ENCODE peak calls at places on chromosomes 13 and 19, in four cellular contexts. One of them, this sample, is unnamed.

GRCh38 chr19:38707512-38708114 is 36.7 kb downstream of the CAPN12 start:
- DNase-seq in heart right ventricle: peak; percentile 84
- DNase-seq in thoracic aorta: no peak
- DNase-seq in CD4-positive, CD25-positive, alpha-beta regulatory T cell: no peak
- DNase-seq in this sample: no peak

GRCh38 chr13:106047859-106048258 is 487.6 kb downstream of the EFNB2 start:
- DNase-seq in heart right ventricle: no peak
- DNase-seq in thoracic aorta: no peak
- DNase-seq in CD4-positive, CD25-positive, alpha-beta regulatory T cell: no peak
- DNase-seq in this sample: no peak

GRCh38 chr19:54422136-54422535 is 6.9 kb downstream of the TTYH1 start:
- DNase-seq in heart right ventricle: no peak
- DNase-seq in thoracic aorta: no peak
- DNase-seq in CD4-positive, CD25-positive, alpha-beta regulatory T cell: no peak
- DNase-seq in this sample: no peak

GRCh38 chr19:14943601-14944000 is 2.3 kb downstream of the OR7C2 start:
- DNase-seq in heart right ventricle: no peak
- DNase-seq in thoracic aorta: no peak
- DNase-seq in CD4-positive, CD25-positive, alpha-beta regulatory T cell: no peak
- DNase-seq in this sample: peak; percentile 20

GRCh38 chr13:41179593-41180250 is 14.6 kb downstream of the KBTBD7 start:
- DNase-seq in heart right ventricle: no peak
- DNase-seq in thoracic aorta: no peak
- DNase-seq in CD4-positive, CD25-positive, alpha-beta regulatory T cell: no peak
- DNase-seq in this sample: no peak

GRCh38 chr13:62293081-62293480 is 877.4 kb upstream of the PCDH20 start:
- DNase-seq in heart right ventricle: no peak
- DNase-seq in thoracic aorta: no peak
- DNase-seq in CD4-positive, CD25-positive, alpha-beta regulatory T cell: no peak
- DNase-seq in this sample: no peak

GRCh38 chr13:104953588-104953987 is 1581.9 kb downstream of the EFNB2 start:
- DNase-seq in heart right ventricle: no peak
- DNase-seq in thoracic aorta: no peak
- DNase-seq in CD4-positive, CD25-positive, alpha-beta regulatory T cell: no peak
- DNase-seq in this sample: no peak

GRCh38 chr19:7851623-7852500 is 21.8 kb downstream of the EVI5L start:
- DNase-seq in heart right ventricle: no peak
- DNase-seq in thoracic aorta: no peak
- DNase-seq in CD4-positive, CD25-positive, alpha-beta regulatory T cell: no peak
- DNase-seq in this sample: no peak

GRCh38 chr19:33110201-33110910 is 21.6 kb upstream of the WDR88 start:
- DNase-seq in heart right ventricle: no peak
- DNase-seq in thoracic aorta: no peak
- DNase-seq in CD4-positive, CD25-positive, alpha-beta regulatory T cell: no peak
- DNase-seq in this sample: no peak

GRCh38 chr19:43207991-43208390 is 2.6 kb upstream of the PSG4 start:
- DNase-seq in heart right ventricle: no peak
- DNase-seq in thoracic aorta: no peak
- DNase-seq in CD4-positive, CD25-positive, alpha-beta regulatory T cell: no peak
- DNase-seq in this sample: no peak

GRCh38 chr13:105991622-105992254 is 543.7 kb downstream of the EFNB2 start:
- DNase-seq in heart right ventricle: no peak
- DNase-seq in thoracic aorta: no peak
- DNase-seq in CD4-positive, CD25-positive, alpha-beta regulatory T cell: no peak
- DNase-seq in this sample: no peak

GRCh38 chr19:33947565-33947964 is 150.9 kb downstream of the KCTD15 start:
- DNase-seq in heart right ventricle: no peak
- DNase-seq in thoracic aorta: no peak
- DNase-seq in CD4-positive, CD25-positive, alpha-beta regulatory T cell: no peak
- DNase-seq in this sample: no peak

GRCh38 chr13:83065136-83065535 is 817.1 kb downstream of the SLITRK1 start:
- DNase-seq in heart right ventricle: no peak
- DNase-seq in thoracic aorta: peak; percentile 53
- DNase-seq in CD4-positive, CD25-positive, alpha-beta regulatory T cell: no peak
- DNase-seq in this sample: no peak

GRCh38 chr13:47672982-47673670 is 327.9 kb downstream of the SUCLA2 start:
- DNase-seq in heart right ventricle: no peak
- DNase-seq in thoracic aorta: no peak
- DNase-seq in CD4-positive, CD25-positive, alpha-beta regulatory T cell: no peak
- DNase-seq in this sample: no peak

GRCh38 chr19:2561895-2562294 is 86.0 kb downstream of the GADD45B start:
- DNase-seq in heart right ventricle: no peak
- DNase-seq in thoracic aorta: no peak
- DNase-seq in CD4-positive, CD25-positive, alpha-beta regulatory T cell: peak; percentile 71
- DNase-seq in this sample: peak; percentile 73

GRCh38 chr13:51797664-51798488 is 6.1 kb downstream of the DHRS12 start:
- DNase-seq in heart right ventricle: no peak
- DNase-seq in thoracic aorta: no peak
- DNase-seq in CD4-positive, CD25-positive, alpha-beta regulatory T cell: peak; percentile 71
- DNase-seq in this sample: peak; percentile 41

GRCh38 chr13:76917096-76917495 is 30.9 kb upstream of the KCTD12 start:
- DNase-seq in heart right ventricle: no peak
- DNase-seq in thoracic aorta: no peak
- DNase-seq in CD4-positive, CD25-positive, alpha-beta regulatory T cell: no peak
- DNase-seq in this sample: no peak

GRCh38 chr19:42282036-42282762 is 13.1 kb downstream of the CIC start:
- DNase-seq in heart right ventricle: peak; percentile 29
- DNase-seq in thoracic aorta: no peak
- DNase-seq in CD4-positive, CD25-positive, alpha-beta regulatory T cell: no peak
- DNase-seq in this sample: peak; percentile 5

GRCh38 chr19:3087769-3088168 is 6.4 kb upstream of the GNA11 start:
- DNase-seq in heart right ventricle: no peak
- DNase-seq in thoracic aorta: no peak
- DNase-seq in CD4-positive, CD25-positive, alpha-beta regulatory T cell: no peak
- DNase-seq in this sample: no peak

GRCh38 chr19:49786432-49786831 is 19.6 kb downstream of the AP2A1 start:
- DNase-seq in heart right ventricle: no peak
- DNase-seq in thoracic aorta: no peak
- DNase-seq in CD4-positive, CD25-positive, alpha-beta regulatory T cell: no peak
- DNase-seq in this sample: no peak

GRCh38 chr13:30829145-30829544 is 76.9 kb upstream of the MEDAG start:
- DNase-seq in heart right ventricle: no peak
- DNase-seq in thoracic aorta: no peak
- DNase-seq in CD4-positive, CD25-positive, alpha-beta regulatory T cell: no peak
- DNase-seq in this sample: no peak

GRCh38 chr13:73287871-73288270 is 229.1 kb downstream of the KLF5 start:
- DNase-seq in heart right ventricle: no peak
- DNase-seq in thoracic aorta: no peak
- DNase-seq in CD4-positive, CD25-positive, alpha-beta regulatory T cell: no peak
- DNase-seq in this sample: no peak

GRCh38 chr13:40206241-40207109 is 460.0 kb downstream of the FOXO1 start:
- DNase-seq in heart right ventricle: no peak
- DNase-seq in thoracic aorta: no peak
- DNase-seq in CD4-positive, CD25-positive, alpha-beta regulatory T cell: peak; percentile 76
- DNase-seq in this sample: no peak

GRCh38 chr13:25375727-25376358 is 4.1 kb downstream of the ATP8A2 start:
- DNase-seq in heart right ventricle: peak; percentile 13
- DNase-seq in thoracic aorta: no peak
- DNase-seq in CD4-positive, CD25-positive, alpha-beta regulatory T cell: peak; percentile 43
- DNase-seq in this sample: peak; percentile 8

GRCh38 chr13:102170295-102170694 is 231.6 kb downstream of the FGF14 start:
- DNase-seq in heart right ventricle: no peak
- DNase-seq in thoracic aorta: no peak
- DNase-seq in CD4-positive, CD25-positive, alpha-beta regulatory T cell: no peak
- DNase-seq in this sample: no peak

GRCh38 chr19:58386166-58386575 is 898 bp upstream of the RPS5 start:
- DNase-seq in heart right ventricle: no peak
- DNase-seq in thoracic aorta: no peak
- DNase-seq in CD4-positive, CD25-positive, alpha-beta regulatory T cell: no peak
- DNase-seq in this sample: peak; percentile 23

GRCh38 chr19:45340232-45340898 is at the start of gene KLC3:
- DNase-seq in heart right ventricle: no peak
- DNase-seq in thoracic aorta: no peak
- DNase-seq in CD4-positive, CD25-positive, alpha-beta regulatory T cell: peak; percentile 11
- DNase-seq in this sample: peak; percentile 66

DNA sequence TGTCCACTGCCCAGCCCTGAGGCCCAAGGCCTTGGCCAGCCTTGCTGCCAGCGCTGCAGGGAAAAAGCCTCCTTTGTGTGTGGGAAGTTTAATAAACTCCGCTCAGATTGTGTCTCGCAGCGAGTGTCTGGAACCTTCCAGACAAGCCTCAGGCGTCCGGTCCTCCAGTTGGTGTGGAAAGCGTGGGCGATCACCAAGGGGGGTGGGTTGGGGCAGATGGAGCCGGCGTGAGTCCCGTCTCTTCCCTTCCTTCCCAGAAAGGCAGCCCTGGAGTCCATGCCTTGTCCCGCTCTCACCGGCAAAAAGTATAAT is 4.6 kb downstream of the STK11 start:
- DNase-seq in heart right ventricle: no peak
- DNase-seq in thoracic aorta: no peak
- DNase-seq in CD4-positive, CD25-positive, alpha-beta regulatory T cell: no peak
- DNase-seq in this sample: no peak
- H3K4me1 ChIP-seq in heart right ventricle: peaks cover 76% of the 10 kb centered on the region
- H3K4me1 ChIP-seq in thoracic aorta: peaks cover 41% of the 10 kb centered on the region
- H3K4me1 ChIP-seq in CD4-positive, CD25-positive, alpha-beta regulatory T cell: peaks cover 69% of the 10 kb centered on the region
- H3K4me1 ChIP-seq in this sample: peaks cover 30% of the 10 kb centered on the region

GRCh38 chr13:44453881-44454280 is 80.3 kb downstream of the SERP2 start:
- DNase-seq in heart right ventricle: no peak
- DNase-seq in thoracic aorta: no peak
- DNase-seq in CD4-positive, CD25-positive, alpha-beta regulatory T cell: no peak
- DNase-seq in this sample: no peak
- H3K4me3 ChIP-seq in heart right ventricle: no peak overlapping the region
- H3K4me3 ChIP-seq in thoracic aorta: no peak overlapping the region
- H3K4me3 ChIP-seq in CD4-positive, CD25-positive, alpha-beta regulatory T cell: no peak overlapping the region
- H3K4me3 ChIP-seq in this sample: no peak overlapping the region

GRCh38 chr13:69180025-69180424 is 927.6 kb upstream of the ATXN8OS start:
- DNase-seq in heart right ventricle: no peak
- DNase-seq in thoracic aorta: no peak
- DNase-seq in CD4-positive, CD25-positive, alpha-beta regulatory T cell: no peak
- DNase-seq in this sample: no peak
- H3K27ac ChIP-seq in heart right ventricle: no peak overlapping the region
- H3K27ac ChIP-seq in thoracic aorta: no peak overlapping the region
- H3K27ac ChIP-seq in CD4-positive, CD25-positive, alpha-beta regulatory T cell: no peak overlapping the region
- H3K27ac ChIP-seq in this sample: no peak overlapping the region

GRCh38 chr19:1132625-1133383 is 29.0 kb downstream of the GPX4 start:
- DNase-seq in heart right ventricle: no peak
- DNase-seq in thoracic aorta: no peak
- DNase-seq in CD4-positive, CD25-positive, alpha-beta regulatory T cell: peak; percentile 24
- DNase-seq in this sample: peak; percentile 28
- H3K4me1 ChIP-seq in heart right ventricle: peaks cover 75% of the 10 kb centered on the region
- H3K4me1 ChIP-seq in thoracic aorta: peaks cover 47% of the 10 kb centered on the region
- H3K4me1 ChIP-seq in CD4-positive, CD25-positive, alpha-beta regulatory T cell: peaks cover 55% of the 10 kb centered on the region
- H3K4me1 ChIP-seq in this sample: peaks cover 23% of the 10 kb centered on the region

GRCh38 chr19:10580979-10581631 is 6.0 kb downstream of the AP1M2 start:
- DNase-seq in heart right ventricle: peak; percentile 88
- DNase-seq in thoracic aorta: peak; percentile 79
- DNase-seq in CD4-positive, CD25-positive, alpha-beta regulatory T cell: peak; percentile 87
- DNase-seq in this sample: peak; percentile 85

GRCh38 chr19:10587839-10588150 is 683 bp upstream of the AP1M2 start:
- DNase-seq in heart right ventricle: no peak
- DNase-seq in thoracic aorta: no peak
- DNase-seq in CD4-positive, CD25-positive, alpha-beta regulatory T cell: no peak
- DNase-seq in this sample: no peak

GRCh38 chr19:10586396-10586795 is 716 bp downstream of the AP1M2 start:
- DNase-seq in heart right ventricle: no peak
- DNase-seq in thoracic aorta: no peak
- DNase-seq in CD4-positive, CD25-positive, alpha-beta regulatory T cell: no peak
- DNase-seq in this sample: no peak

GRCh38 chr19:10587022-10587838 is at the start of gene AP1M2:
- DNase-seq in heart right ventricle: no peak
- DNase-seq in thoracic aorta: no peak
- DNase-seq in CD4-positive, CD25-positive, alpha-beta regulatory T cell: no peak
- DNase-seq in this sample: no peak

DNA sequence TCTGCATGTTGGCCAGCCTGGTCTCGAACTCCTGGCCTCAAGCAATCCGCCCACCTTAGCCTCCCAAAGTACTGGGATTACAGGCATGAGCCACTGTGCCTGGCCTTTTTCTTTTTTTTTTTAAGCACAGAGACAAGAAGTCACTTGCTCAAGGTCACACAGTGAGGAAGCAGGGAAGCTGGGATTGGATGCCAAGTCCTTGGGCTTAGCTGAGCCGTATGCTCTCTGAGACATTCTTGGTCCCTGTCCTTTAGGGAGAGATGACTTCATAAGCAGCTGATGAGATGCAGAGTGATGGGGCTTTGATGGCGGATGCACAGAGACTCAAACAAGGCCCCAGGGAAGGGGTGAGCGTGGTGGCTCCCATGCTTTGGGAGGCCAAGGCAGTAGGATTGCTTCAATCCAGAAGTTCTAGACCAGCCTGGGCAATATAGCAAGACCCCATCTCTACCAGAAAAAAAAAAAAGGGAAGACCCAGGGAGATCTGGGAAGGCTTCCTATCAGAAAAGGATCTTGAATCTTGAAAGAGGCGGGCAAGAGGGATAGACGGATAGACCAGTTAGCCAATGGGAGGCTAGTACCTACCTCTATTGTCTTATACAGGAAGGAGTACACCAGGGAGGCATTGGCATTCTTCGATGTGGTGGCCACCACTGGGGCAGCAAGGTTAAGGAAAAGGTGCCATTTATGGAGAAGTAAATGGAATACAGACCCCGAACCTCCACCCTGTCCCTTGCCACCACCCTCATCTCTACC is 3.9 kb downstream of the AP1M2 start:
- DNase-seq in heart right ventricle: no peak
- DNase-seq in thoracic aorta: no peak
- DNase-seq in CD4-positive, CD25-positive, alpha-beta regulatory T cell: no peak
- DNase-seq in this sample: no peak
- H3K4me3 ChIP-seq in heart right ventricle: no peak overlapping the region
- H3K4me3 ChIP-seq in thoracic aorta: no peak overlapping the region
- H3K4me3 ChIP-seq in CD4-positive, CD25-positive, alpha-beta regulatory T cell: no peak overlapping the region
- H3K4me3 ChIP-seq in this sample: no peak overlapping the region

GRCh38 chr19:47673426-47673825 is 39.8 kb upstream of the EHD2 start:
- DNase-seq in heart right ventricle: no peak
- DNase-seq in thoracic aorta: no peak
- DNase-seq in CD4-positive, CD25-positive, alpha-beta regulatory T cell: no peak
- DNase-seq in this sample: no peak

GRCh38 chr19:47674548-47674947 is 38.7 kb upstream of the EHD2 start:
- DNase-seq in heart right ventricle: no peak
- DNase-seq in thoracic aorta: no peak
- DNase-seq in CD4-positive, CD25-positive, alpha-beta regulatory T cell: no peak
- DNase-seq in this sample: no peak

GRCh38 chr19:47670736-47671135 is 42.5 kb upstream of the EHD2 start:
- DNase-seq in heart right ventricle: no peak
- DNase-seq in thoracic aorta: no peak
- DNase-seq in CD4-positive, CD25-positive, alpha-beta regulatory T cell: no peak
- DNase-seq in this sample: no peak

GRCh38 chr19:47675271-47675670 is 38.0 kb upstream of the EHD2 start:
- DNase-seq in heart right ventricle: no peak
- DNase-seq in thoracic aorta: no peak
- DNase-seq in CD4-positive, CD25-positive, alpha-beta regulatory T cell: no peak
- DNase-seq in this sample: no peak

GRCh38 chr19:47671499-47671898 is 41.7 kb upstream of the EHD2 start:
- DNase-seq in heart right ventricle: no peak
- DNase-seq in thoracic aorta: no peak
- DNase-seq in CD4-positive, CD25-positive, alpha-beta regulatory T cell: no peak
- DNase-seq in this sample: no peak
- H3K27ac ChIP-seq in heart right ventricle: no peak overlapping the region
- H3K27ac ChIP-seq in thoracic aorta: no peak overlapping the region
- H3K27ac ChIP-seq in CD4-positive, CD25-positive, alpha-beta regulatory T cell: no peak overlapping the region
- H3K27ac ChIP-seq in this sample: no peak overlapping the region

GRCh38 chr19:16593181-16593580 is 21.0 kb upstream of the SLC35E1 start:
- DNase-seq in heart right ventricle: no peak
- DNase-seq in thoracic aorta: no peak
- DNase-seq in CD4-positive, CD25-positive, alpha-beta regulatory T cell: no peak
- DNase-seq in this sample: no peak
- H3K4me1 ChIP-seq in heart right ventricle: peaks cover 71% of the 10 kb centered on the region
- H3K4me1 ChIP-seq in thoracic aorta: peaks cover 10% of the 10 kb centered on the region
- H3K4me1 ChIP-seq in CD4-positive, CD25-positive, alpha-beta regulatory T cell: peaks cover 59% of the 10 kb centered on the region
- H3K4me1 ChIP-seq in this sample: peaks cover 41% of the 10 kb centered on the region